ENCODE peak calls at places on chromosomes 13 and 19, in four cellular contexts. W, O, S and N are unnamed samples.

GRCh38 chr13:103229674-103230073 is 163.5 kb upstream of the SLC10A2 start:
- DNase-seq in S (no peak), W (no peak), O (no peak), N (no peak)

GRCh38 chr13:31749929-31750328 is 10.6 kb downstream of the RXFP2 start:
- DNase-seq in S (peak; percentile 34), O (no peak), W (no peak), N (no peak)

GRCh38 chr13:23679214-23679613 is 109.0 kb downstream of the TNFRSF19 start:
- DNase-seq in S (peak; percentile 95), O (no peak), W (no peak), N (no peak)

GRCh38 chr19:18304496-18305312 is 18.2 kb downstream of the LSM4 start:
- DNase-seq in O (peak; percentile 78), S (peak; percentile 84), W (peak; percentile 85), N (peak; percentile 67)

GRCh38 chr19:31214086-31214485 is 135.2 kb downstream of the TSHZ3 start:
- DNase-seq in W (peak; percentile 61), S (peak; percentile 96), O (peak; percentile 72), N (peak; percentile 77)

GRCh38 chr19:38478273-38478971 is 44.9 kb downstream of the RYR1 start:
- DNase-seq in S (peak; percentile 3), W (no peak), O (no peak), N (no peak)

GRCh38 chr19:48964205-48965032 is 690 bp upstream of the FTL start:
- DNase-seq in O (no peak), S (peak; percentile 35), W (peak; percentile 56), N (no peak)

GRCh38 chr19:30635026-30635985 is 263.1 kb downstream of the ZNF536 start:
- DNase-seq in O (no peak), S (no peak), W (no peak), N (no peak)

GRCh38 chr19:40398417-40399056 is 8.6 kb upstream of the HIPK4 start:
- DNase-seq in O (peak; percentile 59), S (no peak), W (peak; percentile 86), N (peak; percentile 50)